ENCODE peak calls at places on chromosome 5, in four cellular contexts. Q, D, O and T are unnamed samples.

GRCh38 chr5:6359534-6359933 is 18.8 kb downstream of the MED10 start:
- DNase-seq in Q (no peak), D (no peak), O (no peak), T (no peak)

GRCh38 chr5:96610747-96611146 is 51.4 kb upstream of the CAST start:
- DNase-seq in Q (no peak), D (no peak), O (no peak), T (no peak)

GRCh38 chr5:74586831-74587230 is 53.7 kb downstream of the ENC1 start:
- DNase-seq in Q (no peak), D (no peak), O (no peak), T (no peak)

GRCh38 chr5:135930029-135930948 is 24.5 kb downstream of the LECT2 start:
- DNase-seq in Q (no peak), D (no peak), O (no peak), T (no peak)

GRCh38 chr5:178249191-178249989 is 16.8 kb upstream of the PHYKPL start:
- DNase-seq in Q (peak), D (peak), O (peak), T (peak)

GRCh38 chr5:134132372-134133212 is 18.1 kb downstream of the TCF7 start:
- DNase-seq in Q (no peak), D (no peak), O (no peak), T (no peak)

GRCh38 chr5:172399336-172399735 is 55.0 kb downstream of the SH3PXD2B start:
- DNase-seq in Q (no peak), D (no peak), O (no peak), T (no peak)

GRCh38 chr5:1726469-1726865 is 73.2 kb downstream of the MRPL36 start:
- DNase-seq in Q (peak), D (no peak), O (no peak), T (no peak)

GRCh38 chr5:180391276-180391675 is 38.1 kb upstream of the GFPT2 start:
- DNase-seq in Q (no peak), D (no peak), O (no peak), T (no peak)

GRCh38 chr5:55625603-55625875 is 86.6 kb downstream of the SLC38A9 start:
- DNase-seq in Q (no peak), D (no peak), O (no peak), T (no peak)

GRCh38 chr5:150397749-150398431 is 14.8 kb downstream of the CD74 start:
- DNase-seq in Q (no peak), D (no peak), O (no peak), T (no peak)
- TF ChIP-seq CTCF in Q (no peak), D (no peak), O (peak), T (peak)

GRCh38 chr5:33854733-33855151 is 37.0 kb downstream of the ADAMTS12 start:
- DNase-seq in Q (no peak), D (peak), O (peak), T (peak)
- H3K4me3 ChIP-seq in Q (no peak), D (no peak), O (no peak), T (no peak)

GRCh38 chr5:177045628-177046027 is 23.1 kb downstream of the ZNF346 start:
- DNase-seq in Q (no peak), D (no peak), O (no peak), T (no peak)

GRCh38 chr5:177043958-177044357 is 21.5 kb downstream of the ZNF346 start:
- DNase-seq in Q (no peak), D (no peak), O (no peak), T (no peak)

GRCh38 chr5:177049285-177049684 is 26.8 kb downstream of the ZNF346 start:
- DNase-seq in Q (no peak), D (no peak), O (no peak), T (no peak)
- TF ChIP-seq CTCF in Q (no peak), D (no peak), O (no peak), T (no peak)

GRCh38 chr5:32004404-32004803 is 169.7 kb downstream of the GOLPH3 start:
- DNase-seq in Q (no peak), D (no peak), O (no peak), T (no peak)
- H3K4me3 ChIP-seq in Q (no peak), D (no peak), O (no peak), T (no peak)

GRCh38 chr5:167778228-167778627 is 513.2 kb upstream of the WWC1 start:
- DNase-seq in Q (no peak), D (no peak), O (no peak), T (no peak)

GRCh38 chr5:167785896-167786295 is 505.5 kb upstream of the WWC1 start:
- DNase-seq in Q (no peak), D (no peak), O (no peak), T (no peak)

GRCh38 chr5:167785106-167785505 is 506.3 kb upstream of the WWC1 start:
- DNase-seq in Q (no peak), D (no peak), O (no peak), T (no peak)

GRCh38 chr5:167786871-167787568 is 504.4 kb upstream of the WWC1 start:
- DNase-seq in Q (no peak), D (peak), O (no peak), T (no peak)

GRCh38 chr5:167783145-167783817 is 508.2 kb upstream of the WWC1 start:
- DNase-seq in Q (no peak), D (no peak), O (no peak), T (no peak)
- TF ChIP-seq CTCF in Q (no peak), D (no peak), O (no peak), T (no peak)

GRCh38 chr5:138726848-138727247 is 26.4 kb upstream of the CTNNA1 start:
- DNase-seq in Q (no peak), D (no peak), O (no peak), T (no peak)

GRCh38 chr5:138722518-138722917 is 30.7 kb upstream of the CTNNA1 start:
- DNase-seq in Q (peak), D (no peak), O (no peak), T (no peak)

GRCh38 chr5:138724470-138725146 is 28.6 kb upstream of the CTNNA1 start:
- DNase-seq in Q (peak), D (no peak), O (no peak), T (no peak)

GRCh38 chr5:138725885-138726457 is 27.3 kb upstream of the CTNNA1 start:
- DNase-seq in Q (no peak), D (no peak), O (no peak), T (no peak)

DNA sequence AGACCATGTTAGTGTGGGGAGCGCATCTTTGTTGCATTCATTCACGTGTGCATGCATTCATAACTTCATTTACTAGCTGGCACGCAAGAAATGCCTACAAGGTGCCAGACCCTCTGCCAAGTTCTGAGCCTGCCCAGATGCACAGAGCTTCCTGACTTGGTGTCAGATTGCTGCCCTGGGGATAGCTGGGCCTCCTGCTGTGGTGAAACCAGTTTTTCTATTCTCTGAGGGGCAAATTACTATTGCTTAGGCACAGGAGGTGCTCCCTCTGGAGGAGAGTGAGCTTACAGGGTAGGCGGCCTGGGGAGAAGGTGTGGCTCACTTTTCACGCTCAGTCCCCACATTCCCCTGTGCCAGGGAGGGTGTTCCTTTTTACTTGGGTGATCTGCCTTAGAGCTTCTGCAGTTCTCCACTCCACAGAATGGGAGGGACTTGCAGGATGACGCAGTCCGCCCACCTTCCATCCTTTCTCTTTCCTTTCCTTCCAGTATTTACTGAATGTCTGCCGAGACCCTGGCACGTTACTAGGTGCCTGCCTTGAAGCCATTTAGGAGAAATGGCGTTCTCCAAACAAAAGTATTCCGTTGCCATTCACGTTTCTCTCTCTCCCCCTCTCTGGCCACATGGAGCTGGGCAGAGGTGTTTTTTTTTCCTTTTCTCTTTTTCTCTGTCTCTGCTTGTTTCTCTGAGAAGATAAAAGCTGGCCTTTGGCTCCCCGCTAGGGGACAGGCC is 27.9 kb upstream of the CTNNA1 start:
- DNase-seq in Q (peak), D (peak), O (peak), T (peak)
- H3K4me3 ChIP-seq in Q (no peak), D (no peak), O (no peak), T (no peak)